ENCODE peak calls at places on chromosomes 1 and 21, in five cellular contexts. J, E, O, W and X are unnamed samples.

GRCh38 chr1:215003686-215004085 is 78.9 kb upstream of the KCNK2 start:
- DNase-seq in W (no peak), J (no peak), E (no peak), O (no peak), X (no peak)

GRCh38 chr21:34243562-34243961 is 120.2 kb upstream of the KCNE2 start:
- DNase-seq in O (no peak), W (no peak), E (no peak), J (no peak), X (peak)

GRCh38 chr1:115219937-115220336 is 118.1 kb downstream of the NGF start:
- DNase-seq in O (no peak), E (peak), W (no peak), J (no peak), X (no peak)

GRCh38 chr1:209153435-209153834 is 430.1 kb upstream of the CAMK1G start:
- DNase-seq in W (no peak), O (no peak), J (no peak), E (no peak), X (no peak)

GRCh38 chr1:98940680-98941079 is 64.0 kb downstream of the PLPPR5 start:
- DNase-seq in W (no peak), J (peak), E (no peak), O (peak), X (no peak)

GRCh38 chr1:181073638-181074037 is 14.9 kb upstream of the IER5 start:
- DNase-seq in E (no peak), W (no peak), O (no peak), J (no peak), X (no peak)

GRCh38 chr1:113998361-113998760 is 19.1 kb downstream of the OLFML3 start:
- DNase-seq in J (no peak), E (no peak), O (no peak), W (no peak), X (no peak)

GRCh38 chr1:192086643-192087042 is 71.6 kb upstream of the RGS18 start:
- DNase-seq in J (no peak), O (no peak), E (no peak), W (no peak), X (no peak)

GRCh38 chr1:31239653-31240241 is at the start of gene NKAIN1:
- DNase-seq in W (peak), E (no peak), J (no peak), O (no peak), X (no peak)

GRCh38 chr1:121587777-121588176 is 403.0 kb downstream of the SRGAP2C start:
- DNase-seq in J (no peak), E (no peak), O (no peak), W (no peak), X (no peak)

GRCh38 chr1:167922611-167923074 is 8.7 kb upstream of the ADCY10 start:
- DNase-seq in O (no peak), E (no peak), J (no peak), W (no peak), X (no peak)

GRCh38 chr1:913491-914252 is 10.1 kb upstream of the SAMD11 start:
- DNase-seq in O (no peak), J (no peak), E (no peak), W (peak), X (no peak)

GRCh38 chr1:147243228-147243685 is 773 bp downstream of the CHD1L start:
- DNase-seq in W (peak), E (no peak), J (no peak), O (no peak), X (no peak)

GRCh38 chr1:172589553-172589952 is 56.6 kb downstream of the SUCO start:
- DNase-seq in O (no peak), J (no peak), E (no peak), W (no peak), X (no peak)

GRCh38 chr1:169484683-169485426 is 889 bp downstream of the SLC19A2 start:
- DNase-seq in E (peak), O (no peak), W (no peak), J (no peak), X (no peak)

GRCh38 chr1:3093928-3094626 is 25.1 kb downstream of the PRDM16 start:
- DNase-seq in W (no peak), O (no peak), E (no peak), J (no peak), X (no peak)

GRCh38 chr1:229005556-229005955 is 265.4 kb upstream of the RAB4A start:
- DNase-seq in O (no peak), W (no peak), E (peak), J (no peak), X (no peak)

GRCh38 chr1:61122389-61122788 is 40.0 kb downstream of the NFIA start:
- DNase-seq in O (no peak), J (no peak), W (no peak), E (no peak), X (no peak)

GRCh38 chr1:228802386-228803221 is 67.3 kb downstream of the RHOU start:
- DNase-seq in J (no peak), E (no peak), O (no peak), W (no peak), X (no peak)

GRCh38 chr1:24639881-24640280 is 3.2 kb upstream of the SRRM1 start:
- DNase-seq in O (no peak), J (no peak), W (no peak), E (no peak), X (no peak)

GRCh38 chr1:27001570-27002360 is 8.3 kb downstream of the TRNP1 start:
- DNase-seq in W (no peak), J (no peak), O (no peak), E (peak), X (no peak)

GRCh38 chr21:27268290-27268689 is 301.4 kb upstream of the ADAMTS5 start:
- DNase-seq in J (no peak), O (peak), W (no peak), E (no peak), X (no peak)

GRCh38 chr21:38129711-38130110 is 127.1 kb upstream of the KCNJ15 start:
- DNase-seq in J (no peak), E (no peak), W (no peak), O (no peak), X (no peak)

GRCh38 chr1:168330285-168330684 is 49.6 kb downstream of the TBX19 start:
- DNase-seq in E (no peak), W (no peak), J (no peak), O (no peak), X (no peak)

GRCh38 chr1:29876441-29876840 is 640.1 kb downstream of the PTPRU start:
- DNase-seq in E (no peak), J (no peak), O (no peak), W (no peak), X (no peak)

GRCh38 chr1:16043950-16044349 is 368 bp downstream of the CLCNKB start:
- DNase-seq in J (no peak), E (no peak), O (no peak), W (no peak), X (no peak)

GRCh38 chr1:2429780-2430591 is 17.6 kb upstream of the PEX10 start:
- DNase-seq in E (no peak), O (no peak), W (no peak), J (no peak), X (no peak)